ENCODE peak calls at places on chromosomes 12 and 14, in four cellular contexts. K is lung microvascular endothelial cell, H is type B pancreatic cell, V is neural crest cell. S is an unnamed sample.

GRCh38 chr12:114499338-114499737 is 93.4 kb upstream of the TBX5 start:
- DNase-seq in K (no peak), H (no peak), V (no peak), S (no peak)

GRCh38 chr14:67857778-67858350 is 38.3 kb downstream of the RAD51B start:
- DNase-seq in K (no peak), H (no peak), V (no peak), S (no peak)

GRCh38 chr14:94597788-94598187 is 14.4 kb upstream of the SERPINA3 start:
- DNase-seq in K (no peak), H (no peak), V (no peak), S (no peak)

GRCh38 chr12:116319851-116320621 is 42.5 kb upstream of the MED13L start:
- DNase-seq in K (no peak), H (no peak), V (no peak), S (no peak)

GRCh38 chr12:6535960-6536847 is 1.9 kb downstream of the GAPDH start:
- DNase-seq in K (no peak), H (no peak), V (no peak), S (no peak)

GRCh38 chr14:102183922-102184677 is 44.4 kb downstream of the WDR20 start:
- DNase-seq in K (no peak), H (no peak), V (no peak), S (no peak)

GRCh38 chr12:13811061-13811460 is 170.3 kb downstream of the GRIN2B start:
- DNase-seq in K (no peak), H (no peak), V (no peak), S (no peak)

GRCh38 chr12:113271853-113272561 is 50.7 kb downstream of the TPCN1 start:
- DNase-seq in K (peak), H (no peak), V (no peak), S (no peak)

GRCh38 chr12:57545809-57546437 is 1.1 kb downstream of the DCTN2 start:
- DNase-seq in K (no peak), H (no peak), V (no peak), S (no peak)

S was measured in mesenteric fat pad.